ENCODE peak calls at places on chromosomes 13 and 19, in seven cellular contexts. E, U, F, G, Y, B and L are unnamed samples.

GRCh38 chr13:100129605-100130004 is 40.7 kb downstream of the PCCA start:
- DNase-seq in E (no peak), U (no peak), F (no peak), G (no peak), Y (no peak), B (no peak), L (peak)

GRCh38 chr13:110593430-110594130 is 21.8 kb upstream of the NAXD start:
- DNase-seq in E (no peak), U (peak), F (peak), G (no peak), Y (no peak), B (no peak), L (peak)

GRCh38 chr19:492091-492531 is 4.2 kb upstream of the MADCAM1 start:
- DNase-seq in E (no peak), U (no peak), F (no peak), G (no peak), Y (no peak), B (no peak), L (no peak)

GRCh38 chr19:31497709-31498108 is 148.5 kb upstream of the TSHZ3 start:
- DNase-seq in E (no peak), U (no peak), F (no peak), G (no peak), Y (no peak), B (no peak), L (no peak)

GRCh38 chr13:50015263-50015662 is at the start of gene KCNRG:
- DNase-seq in E (no peak), U (peak), F (no peak), G (no peak), Y (no peak), B (no peak), L (peak)

GRCh38 chr13:84543976-84544375 is 661.7 kb upstream of the SLITRK1 start:
- DNase-seq in E (no peak), U (no peak), F (no peak), G (no peak), Y (no peak), B (no peak), L (no peak)

GRCh38 chr13:76329004-76329403 is 557.2 kb downstream of the KCTD12 start:
- DNase-seq in E (no peak), U (no peak), F (no peak), G (no peak), Y (no peak), B (no peak), L (no peak)

GRCh38 chr13:79972066-79972569 is 368.8 kb downstream of the SPRY2 start:
- DNase-seq in E (no peak), U (no peak), F (no peak), G (no peak), Y (no peak), B (no peak), L (no peak)

GRCh38 chr13:107680115-107680514 is 535.2 kb downstream of the LIG4 start:
- DNase-seq in E (no peak), U (peak), F (peak), G (no peak), Y (no peak), B (no peak), L (no peak)

GRCh38 chr19:32339988-32340874 is 5.2 kb upstream of the ZNF507 start:
- DNase-seq in E (peak), U (peak), F (peak), G (no peak), Y (peak), B (no peak), L (peak)

GRCh38 chr19:53088091-53088490 is 15.1 kb downstream of the ZNF160 start:
- DNase-seq in E (no peak), U (no peak), F (no peak), G (no peak), Y (no peak), B (no peak), L (no peak)

GRCh38 chr19:9075064-9075964 is 11.5 kb upstream of the OR1M1 start:
- DNase-seq in E (peak), U (peak), F (peak), G (peak), Y (peak), B (peak), L (peak)

GRCh38 chr19:47158367-47158791 is 27.7 kb downstream of the SAE1 start:
- DNase-seq in E (no peak), U (no peak), F (no peak), G (no peak), Y (no peak), B (no peak), L (no peak)